ENCODE peak calls at places on chromosomes 5 and 9, in four cellular contexts. D is fibroblast of pulmonary artery, G is ascending aorta, M is T-helper 9 cell. I is an unnamed sample.

GRCh38 chr9:130530932-130531331 is 48.4 kb upstream of the FUBP3 start:
- DNase-seq in G (no peak), M (no peak), D (peak; percentile 78), I (no peak)

GRCh38 chr5:76145945-76146344 is 62.8 kb downstream of the SV2C start:
- DNase-seq in D (no peak), M (no peak), G (no peak), I (no peak)

GRCh38 chr5:141634162-141634561 is 2.5 kb downstream of the HDAC3 start:
- DNase-seq in M (no peak), D (no peak), G (peak; percentile 25), I (no peak)

GRCh38 chr9:92607773-92608172 is 62.2 kb downstream of the IPPK start:
- DNase-seq in M (no peak), G (no peak), D (peak; percentile 53), I (peak; percentile 61)

GRCh38 chr9:132324425-132324824 is 30.4 kb downstream of the SETX start:
- DNase-seq in D (no peak), G (no peak), M (no peak), I (no peak)

GRCh38 chr5:157267766-157268480 is 2.0 kb downstream of the CYFIP2 start:
- DNase-seq in M (no peak), D (no peak), G (no peak), I (no peak)

GRCh38 chr5:160083012-160083436 is 36.2 kb downstream of the PWWP2A start:
- DNase-seq in M (no peak), G (no peak), D (peak; percentile 79), I (peak; percentile 95)

GRCh38 chr9:97484134-97484533 is 17.3 kb upstream of the TMOD1 start:
- DNase-seq in M (no peak), D (no peak), G (no peak), I (no peak)

GRCh38 chr5:135141303-135142268 is 107.6 kb upstream of the PITX1 start:
- DNase-seq in D (no peak), G (peak; percentile 50), M (no peak), I (peak; percentile 50)

GRCh38 chr5:121969660-121970295 is 8.0 kb downstream of the SRFBP1 start:
- DNase-seq in G (no peak), M (no peak), D (peak; percentile 49), I (no peak)

GRCh38 chr5:132837868-132838267 is 7.4 kb upstream of the SHROOM1 start:
- DNase-seq in D (no peak), G (peak; percentile 7), M (no peak), I (no peak)

GRCh38 chr9:469672-470040 is 255.0 kb downstream of the DOCK8 start:
- DNase-seq in D (no peak), M (no peak), G (peak; percentile 63), I (no peak)

GRCh38 chr5:67065237-67065636 is 131.4 kb downstream of the CD180 start:
- DNase-seq in D (no peak), M (no peak), G (no peak), I (no peak)

GRCh38 chr9:97673922-97674321 is 23.2 kb downstream of the XPA start:
- DNase-seq in D (no peak), M (no peak), G (no peak), I (no peak)

GRCh38 chr9:135244271-135244691 is 156.8 kb downstream of the OLFM1 start:
- DNase-seq in G (no peak), M (no peak), D (no peak), I (no peak)

GRCh38 chr5:80239680-80240367 is 16.0 kb downstream of the SERINC5 start:
- DNase-seq in M (no peak), G (no peak), D (peak; percentile 57), I (no peak)

GRCh38 chr5:57441557-57441956 is 41.1 kb downstream of the ACTBL2 start:
- DNase-seq in D (peak; percentile 99), G (no peak), M (no peak), I (peak; percentile 93)

GRCh38 chr9:74804018-74804385 is 83.7 kb downstream of the TRPM6 start:
- DNase-seq in M (no peak), G (no peak), D (no peak), I (no peak)

GRCh38 chr5:14678773-14679334 is 14.3 kb downstream of the OTULIN start:
- DNase-seq in G (peak; percentile 77), D (no peak), M (no peak), I (no peak)

GRCh38 chr9:121841771-121842611 is 190.6 kb downstream of the DAB2IP start:
- DNase-seq in M (no peak), G (no peak), D (peak; percentile 28), I (no peak)

GRCh38 chr9:131410051-131410491 is 16.2 kb downstream of the PRRC2B start:
- DNase-seq in D (peak; percentile 46), M (peak; percentile 11), G (no peak), I (no peak)

GRCh38 chr5:207599-207998 is 10.4 kb downstream of the CCDC127 start:
- DNase-seq in M (no peak), G (no peak), D (no peak), I (no peak)

GRCh38 chr5:52043543-52043942 is 660.3 kb downstream of the ISL1 start:
- DNase-seq in M (no peak), D (no peak), G (no peak), I (no peak)

GRCh38 chr5:176740702-176741565 is 69.4 kb upstream of the UNC5A start:
- DNase-seq in D (no peak), M (no peak), G (peak; percentile 50), I (no peak)

GRCh38 chr5:87829214-87829551 is 416.5 kb upstream of the CCNH start:
- DNase-seq in M (no peak), G (no peak), D (peak; percentile 10), I (peak; percentile 24)

GRCh38 chr5:140546851-140547507 is 483 bp upstream of the EIF4EBP3 start:
- DNase-seq in D (no peak), G (no peak), M (no peak), I (no peak)

GRCh38 chr5:90682278-90682677 is 123.7 kb downstream of the ADGRV1 start:
- DNase-seq in G (no peak), D (no peak), M (no peak), I (no peak)

GRCh38 chr5:126723643-126724042 is 53.3 kb upstream of the LMNB1 start:
- DNase-seq in M (no peak), D (peak; percentile 12), G (no peak), I (no peak)

GRCh38 chr9:89877051-89878002 is 272.5 kb downstream of the GADD45G start:
- DNase-seq in G (peak; percentile 45), M (no peak), D (no peak), I (no peak)

GRCh38 chr5:149828161-149829011 is 98.3 kb downstream of the PPARGC1B start:
- DNase-seq in D (peak; percentile 98), M (peak; percentile 81), G (peak; percentile 93), I (peak; percentile 85)

GRCh38 chr5:68015933-68016332 is 199.6 kb upstream of the PIK3R1 start:
- DNase-seq in M (no peak), D (no peak), G (no peak), I (no peak)

GRCh38 chr9:137506702-137507171 is 43.5 kb downstream of the PNPLA7 start:
- DNase-seq in M (no peak), D (no peak), G (no peak), I (no peak)

GRCh38 chr5:78841767-78842166 is 143.3 kb downstream of the ARSB start:
- DNase-seq in D (peak; percentile 45), G (no peak), M (no peak), I (no peak)

GRCh38 chr9:91908746-91909145 is 41.3 kb downstream of the ROR2 start:
- DNase-seq in D (no peak), M (no peak), G (no peak), I (no peak)

GRCh38 chr5:135481387-135481786 is 29.2 kb upstream of the TIFAB start:
- DNase-seq in M (no peak), D (no peak), G (no peak), I (no peak)

GRCh38 chr9:112562235-112562958 is 75.8 kb downstream of the KIAA1958 start:
- DNase-seq in D (no peak), M (no peak), G (no peak), I (no peak)

GRCh38 chr9:114272739-114273431 is 50.0 kb upstream of the ORM1 start:
- DNase-seq in G (peak; percentile 35), M (no peak), D (no peak), I (no peak)

GRCh38 chr9:93303258-93303771 is 119.4 kb downstream of the WNK2 start:
- DNase-seq in M (no peak), G (peak; percentile 46), D (no peak), I (no peak)

I was measured in HS-5.